ENCODE peak calls at places on chromosomes 1 and 21, in eight cellular contexts. U is left cardiac atrium, B is EH, O is Peyer's patch, K is NCI-H1694, F is non-pigmented ciliary epithelial cell, A is psoas muscle, X is SHP77. V is an unnamed sample.

GRCh38 chr1:110005971-110006370 is 21.4 kb downstream of the AHCYL1 start:
- DNase-seq in U (no peak), B (peak), O (no peak), K (no peak), F (peak), A (no peak), X (no peak), V (no peak)

GRCh38 chr1:23098463-23099170 is 70.0 kb downstream of the LUZP1 start:
- DNase-seq in U (peak), B (peak), O (peak), K (peak), F (no peak), A (no peak), X (peak), V (peak)

GRCh38 chr1:43598622-43599021 is 51.3 kb upstream of the KDM4A start:
- DNase-seq in U (no peak), B (no peak), O (no peak), K (no peak), F (no peak), A (no peak), X (no peak), V (no peak)

GRCh38 chr1:119075614-119076013 is 64.8 kb downstream of the WARS2 start:
- DNase-seq in U (no peak), B (peak), O (no peak), K (no peak), F (no peak), A (no peak), X (no peak), V (no peak)

GRCh38 chr1:11792106-11792505 is 13.7 kb downstream of the MTHFR start:
- DNase-seq in U (peak), B (no peak), O (no peak), K (no peak), F (no peak), A (no peak), X (no peak), V (no peak)

GRCh38 chr1:186188004-186188539 is 187.0 kb downstream of the TPR start:
- DNase-seq in U (no peak), B (peak), O (no peak), K (no peak), F (peak), A (no peak), X (no peak), V (no peak)

GRCh38 chr1:192235127-192235526 is 76.9 kb downstream of the RGS18 start:
- DNase-seq in U (no peak), B (no peak), O (no peak), K (no peak), F (peak), A (no peak), X (no peak), V (no peak)

GRCh38 chr1:198254521-198254920 is 97.7 kb downstream of the NEK7 start:
- DNase-seq in U (no peak), B (no peak), O (no peak), K (no peak), F (no peak), A (no peak), X (no peak), V (no peak)

GRCh38 chr1:84686203-84686602 is 4.1 kb downstream of the SSX2IP start:
- DNase-seq in U (no peak), B (no peak), O (no peak), K (no peak), F (no peak), A (no peak), X (no peak), V (no peak)

GRCh38 chr1:914891-915280 is 8.8 kb upstream of the SAMD11 start:
- DNase-seq in U (no peak), B (no peak), O (no peak), K (no peak), F (no peak), A (no peak), X (no peak), V (no peak)

GRCh38 chr1:210252621-210253041 is 20.0 kb downstream of the SERTAD4 start:
- DNase-seq in U (peak), B (no peak), O (no peak), K (no peak), F (no peak), A (no peak), X (no peak), V (peak)

GRCh38 chr21:34126269-34126668 is 52.9 kb downstream of the MRPS6 start:
- DNase-seq in U (no peak), B (peak), O (no peak), K (no peak), F (no peak), A (no peak), X (no peak), V (no peak)

GRCh38 chr1:222171005-222171404 is 376.9 kb downstream of the HHIPL2 start:
- DNase-seq in U (no peak), B (peak), O (no peak), K (peak), F (peak), A (no peak), X (peak), V (no peak)

GRCh38 chr21:28521932-28522826 is 470.5 kb downstream of the LTN1 start:
- DNase-seq in U (no peak), B (peak), O (no peak), K (no peak), F (peak), A (no peak), X (peak), V (no peak)

V was measured in WTC11.